ENCODE peak calls at places on chromosomes 4 and X, in four cellular contexts. F is testis, S is HCT116, X is heart left ventricle. I is an unnamed sample.

GRCh38 chrX:113833096-113833495 is 750.8 kb upstream of the HTR2C start:
- DNase-seq in F (no peak), S (no peak), X (no peak), I (no peak)

GRCh38 chrX:30822068-30822671 is 66.9 kb downstream of the TAB3 start:
- DNase-seq in F (no peak), S (no peak), X (no peak), I (no peak)

GRCh38 chr4:33998204-33998603 is 2246.1 kb downstream of the ARAP2 start:
- DNase-seq in F (no peak), S (no peak), X (no peak), I (no peak)

GRCh38 chr4:33037464-33037863 is 2317.3 kb downstream of the PCDH7 start:
- DNase-seq in F (no peak), S (no peak), X (no peak), I (no peak)

GRCh38 chr4:110953191-110953590 is 330.3 kb upstream of the PITX2 start:
- DNase-seq in F (no peak), S (no peak), X (no peak), I (no peak)

GRCh38 chrX:17848545-17849265 is 12.4 kb downstream of the RAI2 start:
- DNase-seq in F (no peak), S (no peak), X (peak; percentile 26), I (no peak)

GRCh38 chr4:156941940-156942548 is 29.6 kb downstream of the PDGFC start:
- DNase-seq in F (peak; percentile 17), S (no peak), X (peak; percentile 21), I (no peak)

GRCh38 chr4:18568600-18568999 is 547.0 kb upstream of the LCORL start:
- DNase-seq in F (no peak), S (no peak), X (no peak), I (peak; percentile 8)

GRCh38 chr4:185811509-185812364 is at the start of gene SORBS2:
- DNase-seq in F (peak; percentile 80), S (no peak), X (no peak), I (no peak)

GRCh38 chr4:145481164-145481941 is at the start of gene SMAD1:
- DNase-seq in F (peak; percentile 85), S (peak; percentile 57), X (peak; percentile 86), I (peak; percentile 35)

GRCh38 chr4:71604785-71605184 is 179.1 kb downstream of the GC start:
- DNase-seq in F (no peak), S (no peak), X (no peak), I (no peak)

GRCh38 chr4:82217986-82218715 is 155.6 kb downstream of the HNRNPD start:
- DNase-seq in F (no peak), S (peak; percentile 10), X (no peak), I (no peak)

GRCh38 chrX:40465735-40466551 is 114.8 kb upstream of the ATP6AP2 start:
- DNase-seq in F (peak; percentile 18), S (no peak), X (no peak), I (no peak)

GRCh38 chrX:23503835-23504539 is 163.3 kb upstream of the PRDX4 start:
- DNase-seq in F (peak; percentile 46), S (peak; percentile 79), X (peak; percentile 47), I (no peak)

GRCh38 chrX:55750256-55750655 is 32.7 kb downstream of the RRAGB start:
- DNase-seq in F (no peak), S (no peak), X (no peak), I (no peak)

GRCh38 chr4:165461176-165461835 is 82.5 kb downstream of the CPE start:
- DNase-seq in F (peak; percentile 75), S (no peak), X (peak; percentile 13), I (no peak)

GRCh38 chr4:45275862-45276261 is 549.5 kb upstream of the GNPDA2 start:
- DNase-seq in F (no peak), S (no peak), X (no peak), I (no peak)

GRCh38 chrX:77450415-77450814 is 3.2 kb downstream of the FGF16 start:
- DNase-seq in F (no peak), S (no peak), X (no peak), I (no peak)

GRCh38 chrX:77448170-77448569 is 981 bp downstream of the FGF16 start:
- DNase-seq in F (no peak), S (no peak), X (no peak), I (no peak)

GRCh38 chrX:77447339-77448149 is at the start of gene FGF16:
- DNase-seq in F (no peak), S (no peak), X (no peak), I (no peak)

GRCh38 chrX:77453190-77453589 is 6.0 kb downstream of the FGF16 start:
- DNase-seq in F (no peak), S (no peak), X (no peak), I (no peak)

DNA sequence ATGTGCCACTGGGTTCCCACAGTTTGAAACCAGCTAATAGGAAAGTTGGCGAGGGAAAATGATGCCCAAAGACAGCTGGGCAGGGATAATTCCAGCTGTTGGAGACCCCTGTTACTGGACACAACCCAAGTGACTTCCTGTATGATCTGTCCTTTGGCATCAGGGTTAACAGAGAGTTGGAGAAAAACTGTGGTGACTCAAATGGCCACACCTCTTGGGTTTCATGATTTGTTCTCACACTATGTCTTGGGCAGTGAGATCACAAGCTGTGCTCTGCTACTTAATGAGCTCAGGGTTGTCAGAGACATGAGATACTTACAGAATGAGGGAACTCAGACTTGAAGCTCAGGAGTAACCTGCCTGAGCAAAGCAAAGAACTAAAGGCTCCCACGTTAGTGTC is 3.9 kb downstream of the FGF16 start:
- DNase-seq in F (no peak), S (no peak), X (no peak), I (no peak)
- H3K27ac ChIP-seq in F (no peak overlapping the region), S (no peak overlapping the region), X (no peak overlapping the region), I (no peak overlapping the region)

GRCh38 chr4:15799703-15800102 is 21.6 kb downstream of the CD38 start:
- DNase-seq in F (no peak), S (no peak), X (no peak), I (no peak)
- H3K27ac ChIP-seq in F (no peak overlapping the region), S (no peak overlapping the region), X (no peak overlapping the region), I (no peak overlapping the region)

GRCh38 chr4:102321260-102321991 is 23.9 kb downstream of the SLC39A8 start:
- DNase-seq in F (no peak), S (no peak), X (no peak), I (no peak)
- H3K27ac ChIP-seq in F (no peak overlapping the region), S (no peak overlapping the region), X (no peak overlapping the region), I (no peak overlapping the region)

DNA sequence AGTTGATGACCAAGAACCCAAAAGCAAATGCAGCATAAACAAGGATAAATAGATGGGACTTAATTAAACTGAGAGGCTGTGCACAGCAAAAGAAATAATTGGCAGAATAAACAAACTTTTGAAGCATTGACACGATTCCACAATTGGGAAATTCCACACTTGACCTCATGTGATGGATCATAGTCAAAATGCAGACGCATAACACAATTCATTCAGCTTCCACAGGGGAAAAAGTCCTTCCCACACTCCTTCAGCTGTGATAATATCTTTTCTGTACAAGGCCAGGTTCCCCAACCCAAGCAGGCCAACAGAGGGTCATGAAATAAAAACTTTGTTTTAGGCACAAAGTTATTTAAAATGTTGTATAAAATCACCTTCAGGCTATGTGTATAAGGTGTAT is 66.6 kb upstream of the SLIT2 start:
- DNase-seq in F (no peak), S (no peak), X (no peak), I (no peak)
- H3K27ac ChIP-seq in F (no peak overlapping the region), S (no peak overlapping the region), X (no peak overlapping the region), I (no peak overlapping the region)

GRCh38 chrX:130287071-130287770 is 18.5 kb upstream of the ZNF280C start:
- DNase-seq in F (no peak), S (no peak), X (no peak), I (no peak)

GRCh38 chrX:130282151-130282550 is 13.5 kb upstream of the ZNF280C start:
- DNase-seq in F (no peak), S (no peak), X (no peak), I (no peak)

GRCh38 chrX:130280901-130281300 is 12.2 kb upstream of the ZNF280C start:
- DNase-seq in F (no peak), S (no peak), X (no peak), I (no peak)

GRCh38 chrX:130285710-130286109 is 17.0 kb upstream of the ZNF280C start:
- DNase-seq in F (no peak), S (no peak), X (no peak), I (no peak)

GRCh38 chrX:130285069-130285620 is 16.4 kb upstream of the ZNF280C start:
- DNase-seq in F (no peak), S (no peak), X (no peak), I (no peak)
- H3K27ac ChIP-seq in F (no peak overlapping the region), S (no peak overlapping the region), X (no peak overlapping the region), I (peak overlapping the region; percentile 12)

GRCh38 chr4:113548303-113548702 is 213.2 kb downstream of the CAMK2D start:
- DNase-seq in F (no peak), S (no peak), X (no peak), I (no peak)

GRCh38 chr4:113541933-113542332 is 219.6 kb downstream of the CAMK2D start:
- DNase-seq in F (no peak), S (no peak), X (no peak), I (no peak)

GRCh38 chr4:113553082-113553481 is 208.5 kb downstream of the CAMK2D start:
- DNase-seq in F (no peak), S (no peak), X (no peak), I (no peak)

GRCh38 chr4:113550510-113550909 is 211.0 kb downstream of the CAMK2D start:
- DNase-seq in F (no peak), S (no peak), X (no peak), I (no peak)

DNA sequence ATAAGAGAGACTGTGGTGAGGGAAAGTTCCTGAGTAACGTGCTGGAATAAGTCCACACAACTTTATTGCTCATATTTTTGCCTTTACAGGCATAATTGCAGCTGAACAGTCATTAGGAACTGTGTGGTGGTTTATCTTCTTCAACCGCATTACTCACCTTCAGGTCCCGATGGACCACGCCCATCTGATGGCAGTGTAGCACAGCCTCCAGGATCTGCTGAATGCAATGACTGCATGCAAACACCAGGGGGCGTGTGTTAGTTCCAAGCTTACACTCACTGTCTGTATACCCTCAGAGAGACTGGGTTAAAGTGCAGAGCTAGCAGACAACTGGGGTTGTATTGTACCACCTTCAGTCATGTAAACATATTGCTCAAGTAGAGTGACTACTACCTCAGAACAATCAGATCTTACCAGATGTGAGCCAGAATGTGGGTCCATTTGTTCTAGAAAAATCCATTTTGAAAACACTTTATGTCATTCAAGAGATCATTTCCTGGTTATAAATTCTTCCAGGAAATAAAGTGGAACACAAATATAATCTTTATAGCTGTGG is 214.0 kb downstream of the CAMK2D start:
- DNase-seq in F (peak; percentile 92), S (peak; percentile 95), X (peak; percentile 86), I (peak; percentile 67)
- H3K27ac ChIP-seq in F (no peak overlapping the region), S (no peak overlapping the region), X (peak overlapping the region; percentile 37), I (no peak overlapping the region)